ENCODE peak calls at places on chromosomes 12 and 14, in eight cellular contexts. C, Q, W, M, Y, E, T and N are unnamed samples.

GRCh38 chr12:122851820-122852219 is 16.6 kb downstream of the HIP1R start:
- DNase-seq in T (no peak), Q (peak), C (peak), M (no peak), W (peak), E (no peak), Y (no peak), N (peak)

GRCh38 chr12:113244015-113244983 is 23.0 kb downstream of the TPCN1 start:
- DNase-seq in E (peak), W (peak), T (no peak), Y (peak), C (peak), M (no peak), Q (no peak), N (peak)

GRCh38 chr12:27521066-27521465 is 2.9 kb upstream of the PPFIBP1 start:
- DNase-seq in E (no peak), Q (peak), M (no peak), T (no peak), C (peak), W (no peak), Y (no peak), N (no peak)

GRCh38 chr12:52074006-52074405 is 4.2 kb downstream of the ATG101 start:
- DNase-seq in E (no peak), Q (peak), W (no peak), C (no peak), M (no peak), T (no peak), Y (peak), N (peak)

GRCh38 chr12:106724116-106724515 is 50.4 kb upstream of the RIC8B start:
- DNase-seq in Q (no peak), T (no peak), E (no peak), W (no peak), M (no peak), C (no peak), Y (no peak), N (no peak)

GRCh38 chr14:101104485-101104884 is 201.0 kb upstream of the RTL1 start:
- DNase-seq in C (no peak), T (no peak), Y (no peak), E (no peak), M (no peak), Q (no peak), W (peak), N (no peak)

GRCh38 chr12:101759396-101760047 is 20.3 kb upstream of the SYCP3 start:
- DNase-seq in C (no peak), W (no peak), Q (peak), T (no peak), M (peak), E (no peak), Y (no peak), N (peak)

GRCh38 chr12:73321319-73321718 is 1049.1 kb downstream of the TRHDE start:
- DNase-seq in Q (no peak), E (no peak), T (no peak), M (no peak), Y (no peak), W (no peak), C (no peak), N (no peak)

GRCh38 chr14:42214981-42215491 is 608.4 kb downstream of the LRFN5 start:
- DNase-seq in T (no peak), W (no peak), Q (peak), E (no peak), C (no peak), Y (no peak), M (no peak), N (peak)

GRCh38 chr12:39502657-39503056 is 59.7 kb upstream of the KIF21A start:
- DNase-seq in Y (no peak), M (no peak), W (no peak), T (no peak), Q (no peak), C (no peak), E (no peak), N (no peak)

GRCh38 chr12:8697476-8698131 is at the start of gene RIMKLB:
- DNase-seq in W (peak), E (peak), T (peak), Q (peak), M (peak), Y (peak), C (peak), N (peak)

GRCh38 chr12:47407730-47408129 is 298.1 kb downstream of the RPAP3 start:
- DNase-seq in M (no peak), T (no peak), W (no peak), Q (no peak), Y (no peak), C (no peak), E (no peak), N (no peak)

GRCh38 chr14:52661314-52661713 is 34.0 kb downstream of the ERO1A start:
- DNase-seq in W (no peak), Y (no peak), E (no peak), T (no peak), M (no peak), C (no peak), Q (no peak), N (no peak)